ENCODE peak calls at places on chromosomes 3 and 15, in five cellular contexts. One of them, this sample, is unnamed.

GRCh38 chr15:97761124-97761523 is 199.4 kb upstream of the ARRDC4 start:
- DNase-seq in WERI-Rb-1: no peak
- DNase-seq in breast epithelium: no peak
- DNase-seq in spleen: no peak
- DNase-seq in upper lobe of left lung: no peak
- DNase-seq in this sample: no peak

GRCh38 chr15:32668942-32669341 is 27.4 kb downstream of the SCG5 start:
- DNase-seq in WERI-Rb-1: peak
- DNase-seq in breast epithelium: no peak
- DNase-seq in spleen: no peak
- DNase-seq in upper lobe of left lung: no peak
- DNase-seq in this sample: no peak

GRCh38 chr3:25554376-25554775 is 110.3 kb downstream of the TOP2B start:
- DNase-seq in WERI-Rb-1: no peak
- DNase-seq in breast epithelium: no peak
- DNase-seq in spleen: no peak
- DNase-seq in upper lobe of left lung: no peak
- DNase-seq in this sample: no peak

GRCh38 chr15:94287794-94288246 is 56.5 kb downstream of the MCTP2 start:
- DNase-seq in WERI-Rb-1: no peak
- DNase-seq in breast epithelium: no peak
- DNase-seq in spleen: peak
- DNase-seq in upper lobe of left lung: no peak
- DNase-seq in this sample: no peak

GRCh38 chr15:55403531-55403930 is 4.6 kb downstream of the CCPG1 start:
- DNase-seq in WERI-Rb-1: no peak
- DNase-seq in breast epithelium: no peak
- DNase-seq in spleen: no peak
- DNase-seq in upper lobe of left lung: no peak
- DNase-seq in this sample: no peak

GRCh38 chr3:148955544-148956346 is 35.6 kb upstream of the GYG1 start:
- DNase-seq in WERI-Rb-1: peak
- DNase-seq in breast epithelium: no peak
- DNase-seq in spleen: no peak
- DNase-seq in upper lobe of left lung: no peak
- DNase-seq in this sample: peak

GRCh38 chr15:33994005-33994615 is 25.8 kb downstream of the CHRM5 start:
- DNase-seq in WERI-Rb-1: peak
- DNase-seq in breast epithelium: no peak
- DNase-seq in spleen: no peak
- DNase-seq in upper lobe of left lung: no peak
- DNase-seq in this sample: no peak

GRCh38 chr15:62362608-62363007 is 197.5 kb upstream of the C2CD4B start:
- DNase-seq in WERI-Rb-1: no peak
- DNase-seq in breast epithelium: no peak
- DNase-seq in spleen: no peak
- DNase-seq in upper lobe of left lung: no peak
- DNase-seq in this sample: no peak

GRCh38 chr15:27485265-27485664 is 514.3 kb downstream of the GABRG3 start:
- DNase-seq in WERI-Rb-1: no peak
- DNase-seq in breast epithelium: no peak
- DNase-seq in spleen: no peak
- DNase-seq in upper lobe of left lung: no peak
- DNase-seq in this sample: no peak

GRCh38 chr3:163684651-163685050 is 1393.6 kb downstream of the SI start:
- DNase-seq in WERI-Rb-1: no peak
- DNase-seq in breast epithelium: no peak
- DNase-seq in spleen: no peak
- DNase-seq in upper lobe of left lung: no peak
- DNase-seq in this sample: no peak

GRCh38 chr3:155442066-155442465 is 148.6 kb upstream of the STRIT1 start:
- DNase-seq in WERI-Rb-1: no peak
- DNase-seq in breast epithelium: no peak
- DNase-seq in spleen: no peak
- DNase-seq in upper lobe of left lung: no peak
- DNase-seq in this sample: no peak

GRCh38 chr15:95556225-95556624 is 774.3 kb upstream of the NR2F2 start:
- DNase-seq in WERI-Rb-1: no peak
- DNase-seq in breast epithelium: no peak
- DNase-seq in spleen: no peak
- DNase-seq in upper lobe of left lung: no peak
- DNase-seq in this sample: no peak

GRCh38 chr3:31776016-31776415 is 205.0 kb downstream of the OSBPL10 start:
- DNase-seq in WERI-Rb-1: no peak
- DNase-seq in breast epithelium: no peak
- DNase-seq in spleen: no peak
- DNase-seq in upper lobe of left lung: no peak
- DNase-seq in this sample: no peak

GRCh38 chr15:100889359-100890058 is 9.9 kb downstream of the ALDH1A3 start:
- DNase-seq in WERI-Rb-1: no peak
- DNase-seq in breast epithelium: peak
- DNase-seq in spleen: peak
- DNase-seq in upper lobe of left lung: no peak
- DNase-seq in this sample: peak

GRCh38 chr3:184373422-184373821 is 4.6 kb downstream of the THPO start:
- DNase-seq in WERI-Rb-1: no peak
- DNase-seq in breast epithelium: no peak
- DNase-seq in spleen: no peak
- DNase-seq in upper lobe of left lung: no peak
- DNase-seq in this sample: no peak

GRCh38 chr15:89018235-89018634 is 70.0 kb upstream of the ABHD2 start:
- DNase-seq in WERI-Rb-1: no peak
- DNase-seq in breast epithelium: no peak
- DNase-seq in spleen: no peak
- DNase-seq in upper lobe of left lung: no peak
- DNase-seq in this sample: no peak

GRCh38 chr15:45448516-45448915 is 70.2 kb upstream of the GATM start:
- DNase-seq in WERI-Rb-1: no peak
- DNase-seq in breast epithelium: no peak
- DNase-seq in spleen: peak
- DNase-seq in upper lobe of left lung: no peak
- DNase-seq in this sample: no peak

GRCh38 chr3:144241381-144241780 is 269.8 kb downstream of the DIPK2A start:
- DNase-seq in WERI-Rb-1: no peak
- DNase-seq in breast epithelium: no peak
- DNase-seq in spleen: no peak
- DNase-seq in upper lobe of left lung: no peak
- DNase-seq in this sample: no peak

GRCh38 chr3:42728056-42728455 is 25.5 kb upstream of the HHATL start:
- DNase-seq in WERI-Rb-1: peak
- DNase-seq in breast epithelium: no peak
- DNase-seq in spleen: peak
- DNase-seq in upper lobe of left lung: no peak
- DNase-seq in this sample: no peak

GRCh38 chr3:149969945-149970715 is 565 bp downstream of the PFN2 start:
- DNase-seq in WERI-Rb-1: peak
- DNase-seq in breast epithelium: peak
- DNase-seq in spleen: peak
- DNase-seq in upper lobe of left lung: peak
- DNase-seq in this sample: peak

GRCh38 chr3:11826628-11827265 is 19.9 kb downstream of the TAMM41 start:
- DNase-seq in WERI-Rb-1: no peak
- DNase-seq in breast epithelium: no peak
- DNase-seq in spleen: no peak
- DNase-seq in upper lobe of left lung: no peak
- DNase-seq in this sample: no peak

GRCh38 chr3:170760174-170760526 is 109.8 kb downstream of the RPL22L1 start:
- DNase-seq in WERI-Rb-1: no peak
- DNase-seq in breast epithelium: no peak
- DNase-seq in spleen: no peak
- DNase-seq in upper lobe of left lung: no peak
- DNase-seq in this sample: no peak

GRCh38 chr3:161914703-161915102 is 418.1 kb downstream of the OTOL1 start:
- DNase-seq in WERI-Rb-1: peak
- DNase-seq in breast epithelium: no peak
- DNase-seq in spleen: no peak
- DNase-seq in upper lobe of left lung: no peak
- DNase-seq in this sample: peak

GRCh38 chr3:16801223-16801622 is 83.5 kb upstream of the PLCL2 start:
- DNase-seq in WERI-Rb-1: no peak
- DNase-seq in breast epithelium: no peak
- DNase-seq in spleen: no peak
- DNase-seq in upper lobe of left lung: no peak
- DNase-seq in this sample: no peak

GRCh38 chr3:149448331-149448831 is 26.1 kb upstream of the TM4SF4 start:
- DNase-seq in WERI-Rb-1: no peak
- DNase-seq in breast epithelium: no peak
- DNase-seq in spleen: no peak
- DNase-seq in upper lobe of left lung: no peak
- DNase-seq in this sample: no peak

GRCh38 chr3:104896624-104897023 is 470.1 kb upstream of the ALCAM start:
- DNase-seq in WERI-Rb-1: no peak
- DNase-seq in breast epithelium: no peak
- DNase-seq in spleen: no peak
- DNase-seq in upper lobe of left lung: no peak
- DNase-seq in this sample: no peak

GRCh38 chr3:45976191-45977091 is 19.2 kb downstream of the FYCO1 start:
- DNase-seq in WERI-Rb-1: no peak
- DNase-seq in breast epithelium: no peak
- DNase-seq in spleen: no peak
- DNase-seq in upper lobe of left lung: no peak
- DNase-seq in this sample: no peak

GRCh38 chr3:117903226-117903625 is 1131.4 kb downstream of the IGSF11 start:
- DNase-seq in WERI-Rb-1: no peak
- DNase-seq in breast epithelium: no peak
- DNase-seq in spleen: no peak
- DNase-seq in upper lobe of left lung: no peak
- DNase-seq in this sample: peak

GRCh38 chr3:52479037-52479875 is 15.9 kb upstream of the STAB1 start:
- DNase-seq in WERI-Rb-1: no peak
- DNase-seq in breast epithelium: no peak
- DNase-seq in spleen: no peak
- DNase-seq in upper lobe of left lung: no peak
- DNase-seq in this sample: no peak

GRCh38 chr3:188394588-188394987 is 240.6 kb downstream of the LPP start:
- DNase-seq in WERI-Rb-1: no peak
- DNase-seq in breast epithelium: no peak
- DNase-seq in spleen: no peak
- DNase-seq in upper lobe of left lung: no peak
- DNase-seq in this sample: no peak

GRCh38 chr3:139935071-139935865 is at the start of gene CLSTN2:
- DNase-seq in WERI-Rb-1: peak
- DNase-seq in breast epithelium: peak
- DNase-seq in spleen: no peak
- DNase-seq in upper lobe of left lung: peak
- DNase-seq in this sample: no peak

GRCh38 chr3:128001576-128001975 is 50.7 kb upstream of the SEC61A1 start:
- DNase-seq in WERI-Rb-1: no peak
- DNase-seq in breast epithelium: no peak
- DNase-seq in spleen: no peak
- DNase-seq in upper lobe of left lung: no peak
- DNase-seq in this sample: no peak

GRCh38 chr3:134468519-134468918 is 17.3 kb downstream of the ANAPC13 start:
- DNase-seq in WERI-Rb-1: no peak
- DNase-seq in breast epithelium: no peak
- DNase-seq in spleen: no peak
- DNase-seq in upper lobe of left lung: no peak
- DNase-seq in this sample: no peak

GRCh38 chr3:123941150-123941941 is 19.7 kb downstream of the CCDC14 start:
- DNase-seq in WERI-Rb-1: no peak
- DNase-seq in breast epithelium: no peak
- DNase-seq in spleen: no peak
- DNase-seq in upper lobe of left lung: no peak
- DNase-seq in this sample: no peak
- TF ChIP-seq CTCF in WERI-Rb-1: no peak
- TF ChIP-seq CTCF in breast epithelium: no peak
- TF ChIP-seq CTCF in spleen: peak
- TF ChIP-seq CTCF in upper lobe of left lung: peak
- TF ChIP-seq CTCF in this sample: peak

GRCh38 chr3:44439499-44440295 is 37.8 kb downstream of the ZNF445 start:
- DNase-seq in WERI-Rb-1: no peak
- DNase-seq in breast epithelium: no peak
- DNase-seq in spleen: peak
- DNase-seq in upper lobe of left lung: no peak
- DNase-seq in this sample: no peak
- H3K4me3 ChIP-seq in WERI-Rb-1: no peak
- H3K4me3 ChIP-seq in breast epithelium: no peak
- H3K4me3 ChIP-seq in spleen: peak
- H3K4me3 ChIP-seq in upper lobe of left lung: peak
- H3K4me3 ChIP-seq in this sample: no peak

DNA sequence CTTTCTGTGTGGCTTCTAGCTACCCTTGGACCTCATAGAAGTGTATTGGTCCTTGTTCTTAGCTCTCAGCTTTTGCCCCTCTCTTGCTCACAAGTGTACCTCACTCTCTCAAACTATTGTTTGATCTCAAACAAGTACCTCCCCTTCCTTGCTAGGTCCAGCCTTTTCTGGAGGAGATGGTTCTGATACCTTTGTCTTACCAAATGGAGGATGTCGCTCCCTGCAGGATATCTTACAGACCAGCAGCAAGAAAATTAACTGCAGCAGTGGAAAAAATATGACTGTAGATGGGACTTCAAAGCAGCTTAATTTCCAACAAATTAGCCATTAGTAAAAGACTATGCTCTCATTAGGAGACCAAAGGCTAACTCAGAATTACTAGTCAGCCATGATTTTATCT is 388.1 kb upstream of the ROBO2 start:
- DNase-seq in WERI-Rb-1: no peak
- DNase-seq in breast epithelium: no peak
- DNase-seq in spleen: no peak
- DNase-seq in upper lobe of left lung: no peak
- DNase-seq in this sample: no peak
- TF ChIP-seq CTCF in WERI-Rb-1: no peak
- TF ChIP-seq CTCF in breast epithelium: no peak
- TF ChIP-seq CTCF in spleen: no peak
- TF ChIP-seq CTCF in upper lobe of left lung: no peak
- TF ChIP-seq CTCF in this sample: no peak

GRCh38 chr3:66036586-66037061 is 2.1 kb downstream of the MAGI1 start:
- DNase-seq in WERI-Rb-1: no peak
- DNase-seq in breast epithelium: no peak
- DNase-seq in spleen: no peak
- DNase-seq in upper lobe of left lung: peak
- DNase-seq in this sample: no peak
- H3K4me3 ChIP-seq in WERI-Rb-1: peak
- H3K4me3 ChIP-seq in breast epithelium: peak
- H3K4me3 ChIP-seq in spleen: peak
- H3K4me3 ChIP-seq in upper lobe of left lung: peak
- H3K4me3 ChIP-seq in this sample: peak